ENCODE peak calls at places on chromosome 12, in four cellular contexts. A is mesothelial cell of epicardium; X is ovary; E is stimulated activated CD4-positive, alpha-beta T cell treated with anti-CD3 and anti-CD28 coated beads, Interleukin-2, amount 100 ng/mL, for 24 hours. I is an unnamed sample.

GRCh38 chr12:67720383-67720856 is 71.9 kb downstream of the DYRK2 start:
- DNase-seq in A (no peak), X (no peak), E (no peak), I (no peak)

GRCh38 chr12:6201199-6201608 is 1.0 kb downstream of the CD9 start:
- DNase-seq in A (no peak), X (no peak), E (no peak), I (peak; percentile 60)

GRCh38 chr12:45732250-45732649 is 2.7 kb downstream of the ARID2 start:
- DNase-seq in A (no peak), X (no peak), E (no peak), I (no peak)

GRCh38 chr12:103928736-103929050 is 1.5 kb upstream of the HSP90B1 start:
- DNase-seq in A (no peak), X (peak; percentile 23), E (peak; percentile 54), I (peak; percentile 26)

GRCh38 chr12:101951002-101951670 is 73.8 kb downstream of the DRAM1 start:
- DNase-seq in A (no peak), X (no peak), E (no peak), I (no peak)

GRCh38 chr12:66776974-66777373 is 98.1 kb upstream of the GRIP1 start:
- DNase-seq in A (no peak), X (no peak), E (peak; percentile 41), I (no peak)

GRCh38 chr12:88247241-88247643 is 105.1 kb downstream of the TMTC3 start:
- DNase-seq in A (no peak), X (no peak), E (no peak), I (no peak)

GRCh38 chr12:108649668-108650067 is 16.0 kb upstream of the SELPLG start:
- DNase-seq in A (no peak), X (no peak), E (no peak), I (no peak)

GRCh38 chr12:105409881-105410471 is 79.5 kb downstream of the C12orf75 start:
- DNase-seq in A (no peak), X (peak; percentile 24), E (no peak), I (no peak)

I was measured in right lobe of liver.